ENCODE peak calls at places on chromosome 14, in seven cellular contexts. Q is neuronal stem cell, A is OCI-LY7, L is lung, K is left ventricle myocardium inferior, V is substantia nigra, P is thyroid gland. G is an unnamed sample.

GRCh38 chr14:95345032-95345431 is 25.3 kb upstream of the CLMN start:
- DNase-seq in Q (no peak), A (no peak), L (no peak), K (no peak), V (no peak), P (no peak), G (no peak)

GRCh38 chr14:91108941-91109611 is 4.8 kb upstream of the DGLUCY start:
- DNase-seq in Q (no peak), A (no peak), L (no peak), K (no peak), V (no peak), P (peak), G (no peak)

GRCh38 chr14:30005114-30005698 is 77.6 kb upstream of the PRKD1 start:
- DNase-seq in Q (peak), A (no peak), L (no peak), K (no peak), V (no peak), P (no peak), G (peak)

GRCh38 chr14:76386922-76387782 is 11.2 kb downstream of the ESRRB start:
- DNase-seq in Q (peak), A (peak), L (peak), K (peak), V (peak), P (peak), G (no peak)

GRCh38 chr14:89855961-89856360 is 98.6 kb downstream of the EFCAB11 start:
- DNase-seq in Q (no peak), A (no peak), L (no peak), K (no peak), V (no peak), P (no peak), G (no peak)

GRCh38 chr14:105375635-105376057 is 22.7 kb upstream of the TEX22 start:
- DNase-seq in Q (no peak), A (peak), L (no peak), K (no peak), V (no peak), P (no peak), G (no peak)

GRCh38 chr14:93906341-93907329 is 20.5 kb upstream of the FAM181A start:
- DNase-seq in Q (peak), A (peak), L (peak), K (no peak), V (peak), P (peak), G (no peak)

GRCh38 chr14:99062772-99063418 is 209.1 kb downstream of the BCL11B start:
- DNase-seq in Q (no peak), A (no peak), L (no peak), K (no peak), V (no peak), P (no peak), G (no peak)

GRCh38 chr14:99511421-99512109 is 30.4 kb downstream of the CCNK start:
- DNase-seq in Q (no peak), A (no peak), L (no peak), K (peak), V (peak), P (no peak), G (no peak)

GRCh38 chr14:90277581-90278198 is 21.3 kb downstream of the PSMC1 start:
- DNase-seq in Q (no peak), A (no peak), L (no peak), K (no peak), V (no peak), P (no peak), G (no peak)

GRCh38 chr14:25837431-25837950 is 760.3 kb downstream of the NOVA1 start:
- DNase-seq in Q (no peak), A (no peak), L (no peak), K (no peak), V (no peak), P (no peak), G (no peak)

GRCh38 chr14:32019271-32019670 is 57.8 kb upstream of the ARHGAP5 start:
- DNase-seq in Q (no peak), A (no peak), L (no peak), K (no peak), V (no peak), P (no peak), G (no peak)

GRCh38 chr14:71348394-71348793 is 441.1 kb downstream of the PCNX1 start:
- DNase-seq in Q (no peak), A (no peak), L (no peak), K (no peak), V (no peak), P (no peak), G (no peak)

GRCh38 chr14:71193663-71194062 is 286.4 kb downstream of the PCNX1 start:
- DNase-seq in Q (no peak), A (no peak), L (no peak), K (no peak), V (no peak), P (no peak), G (no peak)

GRCh38 chr14:75303415-75303814 is 24.8 kb downstream of the FOS start:
- DNase-seq in Q (peak), A (peak), L (no peak), K (peak), V (peak), P (peak), G (no peak)

GRCh38 chr14:46325157-46325556 is 326.4 kb downstream of the RPL10L start:
- DNase-seq in Q (no peak), A (no peak), L (no peak), K (no peak), V (no peak), P (no peak), G (no peak)

GRCh38 chr14:99266181-99267178 is 5.5 kb downstream of the BCL11B start:
- DNase-seq in Q (no peak), A (peak), L (peak), K (peak), V (peak), P (peak), G (no peak)

GRCh38 chr14:91330111-91330696 is 85.7 kb upstream of the GPR68 start:
- DNase-seq in Q (no peak), A (no peak), L (peak), K (no peak), V (no peak), P (no peak), G (no peak)

GRCh38 chr14:104750658-104751057 is 2.3 kb upstream of the SIVA1 start:
- DNase-seq in Q (no peak), A (peak), L (no peak), K (no peak), V (no peak), P (no peak), G (no peak)

GRCh38 chr14:59199205-59199604 is 10.7 kb downstream of the DAAM1 start:
- DNase-seq in Q (no peak), A (no peak), L (no peak), K (no peak), V (no peak), P (no peak), G (no peak)

GRCh38 chr14:96949594-96949993 is 152.4 kb downstream of the VRK1 start:
- DNase-seq in Q (no peak), A (no peak), L (no peak), K (no peak), V (no peak), P (no peak), G (no peak)

GRCh38 chr14:39055786-39056474 is 47.1 kb downstream of the SEC23A start:
- DNase-seq in Q (no peak), A (peak), L (no peak), K (no peak), V (no peak), P (no peak), G (no peak)

GRCh38 chr14:104514156-104514848 is 65.3 kb upstream of the C14orf180 start:
- DNase-seq in Q (no peak), A (no peak), L (no peak), K (peak), V (no peak), P (no peak), G (no peak)

GRCh38 chr14:39491134-39491541 is 58.9 kb upstream of the FBXO33 start:
- DNase-seq in Q (no peak), A (peak), L (no peak), K (no peak), V (no peak), P (peak), G (no peak)

GRCh38 chr14:72457641-72458040 is 436.3 kb downstream of the DPF3 start:
- DNase-seq in Q (no peak), A (no peak), L (no peak), K (no peak), V (no peak), P (no peak), G (no peak)

GRCh38 chr14:92903359-92903758 is 19.6 kb upstream of the CHGA start:
- DNase-seq in Q (no peak), A (no peak), L (no peak), K (no peak), V (no peak), P (no peak), G (no peak)

GRCh38 chr14:92944976-92945375 is 22.0 kb downstream of the CHGA start:
- DNase-seq in Q (no peak), A (no peak), L (no peak), K (no peak), V (no peak), P (no peak), G (no peak)

GRCh38 chr14:102695172-102695569 is 82.1 kb upstream of the TRAF3 start:
- DNase-seq in Q (no peak), A (no peak), L (no peak), K (no peak), V (no peak), P (no peak), G (no peak)

GRCh38 chr14:34604990-34605389 is 25.0 kb downstream of the SNX6 start:
- DNase-seq in Q (no peak), A (no peak), L (no peak), K (no peak), V (no peak), P (no peak), G (no peak)

GRCh38 chr14:23630687-23631086 is 5.5 kb upstream of the DHRS2 start:
- DNase-seq in Q (no peak), A (no peak), L (no peak), K (no peak), V (no peak), P (no peak), G (no peak)

GRCh38 chr14:76701981-76702380 is 59.3 kb upstream of the VASH1 start:
- DNase-seq in Q (no peak), A (no peak), L (no peak), K (peak), V (no peak), P (peak), G (no peak)

GRCh38 chr14:83556746-83557460 is 1973.0 kb upstream of the FLRT2 start:
- DNase-seq in Q (no peak), A (no peak), L (no peak), K (no peak), V (no peak), P (no peak), G (no peak)

GRCh38 chr14:68408680-68409079 is 384.2 kb downstream of the ZFP36L1 start:
- DNase-seq in Q (no peak), A (peak), L (no peak), K (no peak), V (no peak), P (no peak), G (no peak)

DNA sequence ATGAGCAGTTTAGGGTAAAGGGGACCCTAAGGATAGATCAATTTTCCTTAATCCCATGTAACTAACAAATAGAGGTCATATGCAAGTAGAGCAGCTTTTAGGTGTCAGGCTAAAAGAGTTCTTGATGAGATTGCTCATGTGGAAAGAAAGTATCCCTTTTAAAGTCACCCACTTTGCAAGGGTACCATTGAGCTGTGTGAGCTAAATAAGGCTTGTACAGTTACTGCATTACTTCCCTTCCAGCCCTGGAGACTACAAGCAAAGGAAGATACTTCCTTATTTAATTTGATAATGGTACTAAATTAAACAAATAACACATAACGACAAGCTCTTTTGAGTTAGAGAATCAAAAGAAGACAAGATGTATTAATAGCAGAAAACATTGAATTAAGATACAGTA is 191.7 kb downstream of the TMX1 start:
- DNase-seq in Q (no peak), A (no peak), L (no peak), K (no peak), V (no peak), P (no peak), G (no peak)
- H3K27ac ChIP-seq in Q (no peak), A (no peak), L (no peak), K (peak), V (no peak), P (no peak), G (no peak)

DNA sequence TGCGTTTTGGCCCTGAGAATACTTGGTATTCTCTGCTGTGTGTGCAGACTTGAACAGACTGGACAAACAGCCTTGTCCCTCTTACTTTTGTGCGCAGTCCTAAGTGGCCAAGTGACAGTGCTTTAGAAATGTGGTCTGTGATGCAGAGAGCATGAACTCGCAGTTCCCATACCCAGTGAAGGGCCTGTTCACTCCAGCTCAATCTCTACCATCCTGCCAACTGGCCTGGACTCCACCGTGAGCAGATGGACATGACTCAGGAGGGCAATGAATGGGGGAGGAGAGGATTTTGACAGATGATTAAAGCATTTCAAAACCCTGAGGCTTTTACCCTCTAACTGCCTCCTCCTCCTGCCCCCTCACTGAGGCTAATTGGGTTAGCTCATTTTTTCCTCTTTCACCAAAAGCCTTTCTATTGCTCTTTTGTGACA is 62.5 kb upstream of the PYGL start:
- DNase-seq in Q (peak), A (no peak), L (peak), K (no peak), V (peak), P (peak), G (peak)
- H3K27ac ChIP-seq in Q (peak), A (no peak), L (no peak), K (peak), V (peak), P (peak), G (no peak)

GRCh38 chr14:86884498-86884897 is 1108.5 kb downstream of the GALC start:
- DNase-seq in Q (no peak), A (no peak), L (no peak), K (no peak), V (no peak), P (no peak), G (no peak)
- H3K27ac ChIP-seq in Q (no peak), A (no peak), L (no peak), K (no peak), V (no peak), P (no peak), G (no peak)

DNA sequence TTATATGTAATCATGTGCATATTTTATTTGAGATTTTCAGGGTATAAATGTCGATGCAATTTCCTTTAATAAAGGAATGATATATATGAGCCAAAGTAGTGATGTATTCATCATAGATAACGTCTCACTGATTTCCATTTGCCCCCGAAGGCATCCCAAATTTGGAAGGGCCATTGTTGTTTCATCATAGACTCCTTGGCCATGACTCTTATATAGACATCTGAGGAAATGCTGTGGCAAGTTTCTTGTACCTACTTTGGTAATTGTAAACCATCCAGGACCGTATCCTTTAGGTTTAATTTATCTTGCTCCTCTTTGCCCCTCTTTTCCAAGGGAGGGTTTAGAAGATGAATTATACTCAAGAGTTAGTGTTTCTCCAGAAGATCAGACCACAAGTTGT is 84.7 kb downstream of the SAMD4A start:
- DNase-seq in Q (no peak), A (no peak), L (no peak), K (no peak), V (no peak), P (no peak), G (no peak)
- H3K27ac ChIP-seq in Q (peak), A (no peak), L (peak), K (peak), V (no peak), P (peak), G (peak)

GRCh38 chr14:56129941-56130340 is 11.7 kb downstream of the PELI2 start:
- DNase-seq in Q (no peak), A (no peak), L (no peak), K (peak), V (no peak), P (no peak), G (no peak)
- H3K27ac ChIP-seq in Q (no peak), A (no peak), L (no peak), K (no peak), V (no peak), P (no peak), G (no peak)

GRCh38 chr14:101465795-101466448 is 95.4 kb upstream of the DIO3 start:
- DNase-seq in Q (no peak), A (peak), L (no peak), K (no peak), V (no peak), P (no peak), G (no peak)
- H3K27ac ChIP-seq in Q (no peak), A (no peak), L (no peak), K (no peak), V (no peak), P (no peak), G (no peak)